ENCODE peak calls at places on chromosome 10, in nine cellular contexts. V, Z, K, P, R, Y, D, X and B are unnamed samples.

GRCh38 chr10:110006358-110007170 is 1.2 kb upstream of the ADD3 start:
- DNase-seq in V (peak), Z (peak), K (peak), P (peak), R (no peak), Y (peak), D (no peak), X (peak), B (peak)

GRCh38 chr10:121544301-121544869 is 53.9 kb downstream of the FGFR2 start:
- DNase-seq in V (no peak), Z (no peak), K (no peak), P (no peak), R (no peak), Y (no peak), D (no peak), X (no peak), B (no peak)

GRCh38 chr10:5551531-5552375 is 27.0 kb downstream of the CALML3 start:
- DNase-seq in V (peak), Z (no peak), K (peak), P (no peak), R (no peak), Y (peak), D (no peak), X (peak), B (no peak)

GRCh38 chr10:1147810-1148209 is 91.6 kb downstream of the WDR37 start:
- DNase-seq in V (no peak), Z (no peak), K (no peak), P (no peak), R (no peak), Y (no peak), D (no peak), X (no peak), B (no peak)

GRCh38 chr10:49632406-49633317 is 18.8 kb downstream of the CHAT start:
- DNase-seq in V (peak), Z (no peak), K (no peak), P (no peak), R (peak), Y (peak), D (no peak), X (no peak), B (no peak)

GRCh38 chr10:44723654-44724053 is 187.5 kb upstream of the TMEM72 start:
- DNase-seq in V (no peak), Z (peak), K (peak), P (no peak), R (no peak), Y (peak), D (no peak), X (no peak), B (no peak)

GRCh38 chr10:6410830-6411229 is 169.2 kb downstream of the PRKCQ start:
- DNase-seq in V (no peak), Z (no peak), K (no peak), P (no peak), R (no peak), Y (no peak), D (no peak), X (no peak), B (no peak)

GRCh38 chr10:1215862-1216575 is 159.8 kb downstream of the WDR37 start:
- DNase-seq in V (no peak), Z (no peak), K (no peak), P (no peak), R (no peak), Y (no peak), D (no peak), X (no peak), B (no peak)

GRCh38 chr10:36254191-36254590 is 612.1 kb upstream of the FZD8 start:
- DNase-seq in V (no peak), Z (peak), K (peak), P (no peak), R (no peak), Y (peak), D (no peak), X (peak), B (no peak)

GRCh38 chr10:79147306-79147705 is 78.5 kb downstream of the ZMIZ1 start:
- DNase-seq in V (no peak), Z (no peak), K (no peak), P (no peak), R (no peak), Y (no peak), D (no peak), X (no peak), B (no peak)

GRCh38 chr10:25633542-25633941 is 300.5 kb upstream of the MYO3A start:
- DNase-seq in V (no peak), Z (no peak), K (no peak), P (no peak), R (no peak), Y (no peak), D (no peak), X (no peak), B (no peak)

GRCh38 chr10:103687718-103688117 is 167.7 kb downstream of the SH3PXD2A start:
- DNase-seq in V (no peak), Z (no peak), K (no peak), P (no peak), R (no peak), Y (no peak), D (no peak), X (no peak), B (no peak)

GRCh38 chr10:34474060-34474376 is 341.1 kb downstream of the PARD3 start:
- DNase-seq in V (no peak), Z (peak), K (no peak), P (peak), R (peak), Y (no peak), D (no peak), X (peak), B (peak)

GRCh38 chr10:93859049-93859655 is 34.6 kb upstream of the SLC35G1 start:
- DNase-seq in V (no peak), Z (no peak), K (no peak), P (peak), R (peak), Y (no peak), D (no peak), X (peak), B (no peak)

GRCh38 chr10:100970914-100971811 is 1.9 kb downstream of the SEMA4G start:
- DNase-seq in V (no peak), Z (no peak), K (no peak), P (no peak), R (no peak), Y (no peak), D (no peak), X (no peak), B (no peak)

GRCh38 chr10:84059526-84059925 is 79.8 kb upstream of the GHITM start:
- DNase-seq in V (no peak), Z (no peak), K (no peak), P (no peak), R (no peak), Y (no peak), D (no peak), X (no peak), B (no peak)

GRCh38 chr10:123858907-123859650 is 32.5 kb downstream of the CPXM2 start:
- DNase-seq in V (no peak), Z (no peak), K (no peak), P (no peak), R (no peak), Y (no peak), D (no peak), X (no peak), B (no peak)

GRCh38 chr10:129771024-129771423 is 193.1 kb downstream of the EBF3 start:
- DNase-seq in V (peak), Z (no peak), K (no peak), P (no peak), R (no peak), Y (no peak), D (no peak), X (no peak), B (no peak)

GRCh38 chr10:77780180-77780579 is 142.6 kb upstream of the KCNMA1 start:
- DNase-seq in V (no peak), Z (no peak), K (no peak), P (no peak), R (no peak), Y (no peak), D (no peak), X (no peak), B (no peak)

GRCh38 chr10:11179231-11180105 is 161.8 kb downstream of the CELF2 start:
- DNase-seq in V (no peak), Z (no peak), K (no peak), P (no peak), R (no peak), Y (no peak), D (no peak), X (no peak), B (no peak)

GRCh38 chr10:480928-481551 is 208.4 kb downstream of the DIP2C start:
- DNase-seq in V (peak), Z (no peak), K (no peak), P (no peak), R (no peak), Y (no peak), D (peak), X (no peak), B (no peak)

GRCh38 chr10:23370106-23370505 is 25.5 kb upstream of the C10orf67 start:
- DNase-seq in V (no peak), Z (peak), K (no peak), P (no peak), R (no peak), Y (no peak), D (no peak), X (peak), B (no peak)

GRCh38 chr10:119896061-119896655 is 3.6 kb downstream of the SEC23IP start:
- DNase-seq in V (no peak), Z (peak), K (no peak), P (no peak), R (no peak), Y (no peak), D (no peak), X (peak), B (peak)

GRCh38 chr10:121179006-121179405 is 327.8 kb downstream of the WDR11 start:
- DNase-seq in V (no peak), Z (no peak), K (no peak), P (no peak), R (no peak), Y (no peak), D (no peak), X (no peak), B (no peak)

GRCh38 chr10:29811751-29812427 is 177.1 kb upstream of the SVIL start:
- DNase-seq in V (no peak), Z (peak), K (peak), P (peak), R (no peak), Y (peak), D (no peak), X (peak), B (peak)

GRCh38 chr10:98318861-98319260 is 50.9 kb upstream of the LOXL4 start:
- DNase-seq in V (no peak), Z (no peak), K (no peak), P (no peak), R (no peak), Y (no peak), D (no peak), X (no peak), B (no peak)

GRCh38 chr10:100811261-100811660 is 65.9 kb downstream of the PAX2 start:
- DNase-seq in V (no peak), Z (no peak), K (no peak), P (no peak), R (no peak), Y (no peak), D (no peak), X (no peak), B (no peak)